ENCODE peak calls at places on chromosomes 5 and 9, in nine cellular contexts. F, O, M, Q, K, N, P, Y and T are unnamed samples.
A peak's percentile ranks its signal among the peaks of the same experiment; 100 is the strongest.

GRCh38 chr5:142886211-142886610 is 116.0 kb downstream of the ARHGAP26 start:
- DNase-seq in P (no peak), K (no peak), Q (no peak), N (no peak), F (peak; percentile 49), M (peak; percentile 20), Y (no peak), O (no peak), T (no peak)

GRCh38 chr5:76401801-76402250 is 1.3 kb upstream of the IQGAP2 start:
- DNase-seq in P (no peak), O (no peak), Q (no peak), K (no peak), M (no peak), Y (no peak), F (no peak), N (no peak), T (no peak)

GRCh38 chr5:59661306-59661705 is 232.2 kb downstream of the PDE4D start:
- DNase-seq in Q (no peak), Y (no peak), M (no peak), O (no peak), N (no peak), K (no peak), P (no peak), F (peak; percentile 6), T (no peak)

GRCh38 chr5:77015938-77016569 is 14.2 kb upstream of the AGGF1 start:
- DNase-seq in Q (no peak), F (peak; percentile 73), Y (peak; percentile 57), M (peak; percentile 66), N (no peak), K (no peak), P (peak; percentile 36), O (peak; percentile 45), T (no peak)

GRCh38 chr5:32462618-32463017 is 18.1 kb upstream of the ZFR start:
- DNase-seq in F (peak; percentile 70), M (peak; percentile 92), Y (no peak), N (no peak), P (no peak), Q (no peak), K (no peak), O (no peak), T (no peak)

GRCh38 chr9:127084071-127085039 is 38.1 kb downstream of the ANGPTL2 start:
- DNase-seq in N (no peak), F (no peak), P (no peak), Q (no peak), O (no peak), Y (no peak), M (no peak), K (no peak), T (peak; percentile 39)

GRCh38 chr5:165620394-165620793 is 2115.0 kb downstream of the MAT2B start:
- DNase-seq in O (no peak), K (no peak), N (no peak), P (no peak), F (peak; percentile 92), M (no peak), Q (no peak), Y (no peak), T (no peak)

GRCh38 chr5:119269061-119269579 is 86.7 kb upstream of the TNFAIP8 start:
- DNase-seq in P (peak; percentile 15), O (peak; percentile 58), N (peak; percentile 20), F (peak; percentile 27), M (peak; percentile 31), K (peak; percentile 31), Y (peak; percentile 7), Q (no peak), T (peak; percentile 39)

GRCh38 chr5:17448877-17449276 is 49.2 kb upstream of the TAF11L2 start:
- DNase-seq in M (peak; percentile 59), K (no peak), F (peak; percentile 10), P (no peak), Q (no peak), Y (no peak), N (no peak), O (no peak), T (no peak)

GRCh38 chr5:151123897-151124751 is 33.5 kb downstream of the ANXA6 start:
- DNase-seq in Y (no peak), F (peak; percentile 46), Q (no peak), N (peak; percentile 58), K (peak; percentile 43), M (peak; percentile 45), O (peak; percentile 16), P (no peak), T (no peak)

GRCh38 chr9:70475211-70475610 is 60.8 kb upstream of the KLF9 start:
- DNase-seq in O (no peak), F (no peak), M (no peak), N (no peak), Y (no peak), P (no peak), K (no peak), Q (no peak), T (peak; percentile 66)

GRCh38 chr9:120876842-120877240 is at the start of gene PHF19:
- DNase-seq in Q (no peak), P (no peak), M (peak; percentile 71), K (no peak), O (peak; percentile 34), N (peak; percentile 36), F (peak; percentile 36), Y (no peak), T (no peak)

GRCh38 chr9:93958121-93958874 is 3.1 kb upstream of the BARX1 start:
- DNase-seq in K (no peak), Q (no peak), O (peak; percentile 74), P (no peak), M (no peak), Y (no peak), N (no peak), F (no peak), T (no peak)

GRCh38 chr5:125026900-125027731 is 280.7 kb upstream of the ZNF608 start:
- DNase-seq in N (no peak), F (peak; percentile 55), Q (no peak), P (no peak), K (peak; percentile 44), Y (no peak), O (no peak), M (no peak), T (no peak)

GRCh38 chr5:91225848-91226686 is 157.1 kb downstream of the ARRDC3 start:
- DNase-seq in K (peak; percentile 60), P (peak; percentile 25), Y (peak; percentile 59), Q (peak; percentile 15), O (peak; percentile 61), F (no peak), N (no peak), M (no peak), T (no peak)

GRCh38 chr9:107368696-107369095 is 85.6 kb downstream of the RAD23B start:
- DNase-seq in F (no peak), K (no peak), N (no peak), M (no peak), P (no peak), Q (no peak), O (peak; percentile 23), Y (no peak), T (no peak)

DNA sequence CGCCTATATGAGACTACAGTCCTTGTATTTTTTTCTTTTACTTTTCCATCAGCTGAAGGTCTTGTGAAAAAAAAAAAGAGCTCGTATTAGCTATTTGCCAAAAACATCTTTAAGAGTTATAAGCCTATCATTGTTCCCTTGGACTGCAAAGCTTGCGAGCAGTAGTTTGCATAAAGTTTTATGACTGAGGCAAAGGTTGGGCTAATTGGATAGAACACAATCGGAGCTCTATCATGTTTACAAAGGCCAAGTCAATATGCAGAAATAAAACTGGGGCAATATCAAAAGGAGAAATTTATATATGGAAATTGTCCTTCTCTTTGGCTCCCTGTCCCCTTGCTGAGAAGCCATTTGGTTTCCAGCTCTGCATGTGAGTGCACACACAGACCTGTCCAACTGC is 648.2 kb downstream of the IRX1 start:
- DNase-seq in P (no peak), O (no peak), F (no peak), Y (no peak), Q (no peak), K (no peak), N (no peak), M (no peak), T (no peak)
- H3K4me3 ChIP-seq in P (no peak overlapping the region), O (no peak overlapping the region), F (no peak overlapping the region), Y (no peak overlapping the region), Q (no peak overlapping the region), K (no peak overlapping the region), N (no peak overlapping the region), M (no peak overlapping the region), T (no peak overlapping the region)

GRCh38 chr9:23538060-23538387 is 288.0 kb downstream of the ELAVL2 start:
- DNase-seq in P (no peak), O (peak; percentile 36), M (no peak), N (no peak), K (no peak), F (no peak), Q (no peak), Y (no peak), T (no peak)

GRCh38 chr9:23541976-23542375 is 284.1 kb downstream of the ELAVL2 start:
- DNase-seq in N (no peak), M (no peak), Y (no peak), F (no peak), O (no peak), Q (no peak), K (no peak), P (no peak), T (no peak)

GRCh38 chr9:23539311-23539710 is 286.7 kb downstream of the ELAVL2 start:
- DNase-seq in F (no peak), Q (no peak), N (no peak), K (no peak), M (no peak), Y (no peak), O (peak; percentile 15), P (no peak), T (no peak)

GRCh38 chr9:23538604-23539003 is 287.4 kb downstream of the ELAVL2 start:
- DNase-seq in O (no peak), P (no peak), K (no peak), F (no peak), Q (no peak), Y (no peak), M (no peak), N (no peak), T (no peak)

GRCh38 chr9:23537192-23538059 is 288.6 kb downstream of the ELAVL2 start:
- DNase-seq in N (no peak), Y (no peak), O (peak; percentile 66), F (no peak), Q (no peak), M (no peak), K (no peak), P (no peak), T (no peak)
- H3K4me3 ChIP-seq in N (peak overlapping the region; percentile 55), Y (no peak overlapping the region), O (peak overlapping the region; percentile 43), F (no peak overlapping the region), Q (peak overlapping the region; percentile 57), M (no peak overlapping the region), K (no peak overlapping the region), P (peak overlapping the region; percentile 46), T (no peak overlapping the region)

GRCh38 chr5:322281-322941 is 897 bp downstream of the AHRR start:
- DNase-seq in K (no peak), Q (no peak), P (no peak), Y (no peak), O (no peak), F (no peak), N (no peak), M (peak; percentile 80), T (peak; percentile 84)
- H3K4me3 ChIP-seq in K (peak overlapping the region; percentile 58), Q (peak overlapping the region; percentile 93), P (peak overlapping the region; percentile 46), Y (peak overlapping the region; percentile 60), O (peak overlapping the region; percentile 75), F (peak overlapping the region; percentile 40), N (peak overlapping the region; percentile 72), M (peak overlapping the region; percentile 99), T (peak overlapping the region; percentile 24)

DNA sequence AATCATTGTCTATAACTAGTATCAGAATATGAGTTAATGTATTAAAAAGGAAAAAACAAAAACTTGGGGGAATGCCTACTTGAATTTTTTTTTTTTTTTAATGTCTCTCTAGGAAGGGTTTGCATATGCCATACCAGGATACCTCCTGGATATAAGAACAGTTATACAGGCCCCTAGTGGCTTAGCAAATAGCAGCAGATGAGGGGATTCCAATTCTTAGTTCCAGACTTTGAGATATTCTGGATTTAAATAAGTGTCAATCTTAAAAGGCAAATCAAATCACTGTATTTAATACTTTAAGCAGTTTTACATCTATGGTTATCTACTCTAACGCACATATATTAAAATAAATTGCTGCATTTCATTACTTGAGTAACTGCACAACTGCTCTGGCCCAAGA is 1055.5 kb upstream of the DMAC1 start:
- DNase-seq in F (peak; percentile 59), O (peak; percentile 42), Y (no peak), K (no peak), P (no peak), M (no peak), Q (no peak), N (no peak), T (no peak)
- H3K4me3 ChIP-seq in F (no peak overlapping the region), O (peak overlapping the region; percentile 87), Y (no peak overlapping the region), K (no peak overlapping the region), P (no peak overlapping the region), M (no peak overlapping the region), Q (no peak overlapping the region), N (no peak overlapping the region), T (no peak overlapping the region)